ENCODE peak calls at places on chromosomes 11 and 22, in six cellular contexts. One of them, this sample, is unnamed.

GRCh38 chr11:69403556-69404215 is 77.8 kb upstream of the LINC01488 start:
- DNase-seq in activated CD4-positive, alpha-beta T cell treated with anti-CD3 and anti-CD28 coated beads for 24 hours: no peak
- DNase-seq in GM19239: no peak
- DNase-seq in anterior cingulate cortex: no peak
- DNase-seq in GM06990: no peak
- DNase-seq in tibial artery: no peak
- DNase-seq in this sample: no peak

GRCh38 chr22:36239150-36239400 is 252 bp downstream of the APOL2 start:
- DNase-seq in activated CD4-positive, alpha-beta T cell treated with anti-CD3 and anti-CD28 coated beads for 24 hours: no peak
- DNase-seq in GM19239: no peak
- DNase-seq in anterior cingulate cortex: no peak
- DNase-seq in GM06990: no peak
- DNase-seq in tibial artery: no peak
- DNase-seq in this sample: peak; percentile 20

GRCh38 chr11:66956689-66957290 is 1.4 kb downstream of the PC start:
- DNase-seq in activated CD4-positive, alpha-beta T cell treated with anti-CD3 and anti-CD28 coated beads for 24 hours: no peak
- DNase-seq in GM19239: no peak
- DNase-seq in anterior cingulate cortex: peak; percentile 50
- DNase-seq in GM06990: no peak
- DNase-seq in tibial artery: no peak
- DNase-seq in this sample: no peak

GRCh38 chr22:36385491-36386350 is 2.0 kb downstream of the MYH9 start:
- DNase-seq in activated CD4-positive, alpha-beta T cell treated with anti-CD3 and anti-CD28 coated beads for 24 hours: peak; percentile 48
- DNase-seq in GM19239: no peak
- DNase-seq in anterior cingulate cortex: no peak
- DNase-seq in GM06990: no peak
- DNase-seq in tibial artery: peak; percentile 72
- DNase-seq in this sample: peak; percentile 62

GRCh38 chr11:30753504-30753903 is 167.4 kb upstream of the MPPED2 start:
- DNase-seq in activated CD4-positive, alpha-beta T cell treated with anti-CD3 and anti-CD28 coated beads for 24 hours: no peak
- DNase-seq in GM19239: no peak
- DNase-seq in anterior cingulate cortex: no peak
- DNase-seq in GM06990: no peak
- DNase-seq in tibial artery: no peak
- DNase-seq in this sample: no peak

GRCh38 chr11:121194731-121195596 is 93.9 kb downstream of the TECTA start:
- DNase-seq in activated CD4-positive, alpha-beta T cell treated with anti-CD3 and anti-CD28 coated beads for 24 hours: peak; percentile 15
- DNase-seq in GM19239: peak; percentile 46
- DNase-seq in anterior cingulate cortex: peak; percentile 62
- DNase-seq in GM06990: no peak
- DNase-seq in tibial artery: peak; percentile 41
- DNase-seq in this sample: peak; percentile 5

GRCh38 chr11:117837070-117837776 is 12.7 kb upstream of the FXYD2 start:
- DNase-seq in activated CD4-positive, alpha-beta T cell treated with anti-CD3 and anti-CD28 coated beads for 24 hours: no peak
- DNase-seq in GM19239: no peak
- DNase-seq in anterior cingulate cortex: no peak
- DNase-seq in GM06990: no peak
- DNase-seq in tibial artery: peak; percentile 12
- DNase-seq in this sample: no peak

GRCh38 chr11:86916330-86916729 is 38.9 kb downstream of the FZD4 start:
- DNase-seq in activated CD4-positive, alpha-beta T cell treated with anti-CD3 and anti-CD28 coated beads for 24 hours: no peak
- DNase-seq in GM19239: no peak
- DNase-seq in anterior cingulate cortex: no peak
- DNase-seq in GM06990: no peak
- DNase-seq in tibial artery: no peak
- DNase-seq in this sample: no peak

GRCh38 chr11:79939111-79939510 is 498.3 kb upstream of the TENM4 start:
- DNase-seq in activated CD4-positive, alpha-beta T cell treated with anti-CD3 and anti-CD28 coated beads for 24 hours: no peak
- DNase-seq in GM19239: no peak
- DNase-seq in anterior cingulate cortex: no peak
- DNase-seq in GM06990: no peak
- DNase-seq in tibial artery: no peak
- DNase-seq in this sample: no peak

GRCh38 chr11:57353024-57353423 is 14.9 kb downstream of the P2RX3 start:
- DNase-seq in activated CD4-positive, alpha-beta T cell treated with anti-CD3 and anti-CD28 coated beads for 24 hours: no peak
- DNase-seq in GM19239: no peak
- DNase-seq in anterior cingulate cortex: no peak
- DNase-seq in GM06990: no peak
- DNase-seq in tibial artery: no peak
- DNase-seq in this sample: no peak

GRCh38 chr11:18907391-18907790 is 31.8 kb downstream of the MRGPRX1 start:
- DNase-seq in activated CD4-positive, alpha-beta T cell treated with anti-CD3 and anti-CD28 coated beads for 24 hours: no peak
- DNase-seq in GM19239: no peak
- DNase-seq in anterior cingulate cortex: no peak
- DNase-seq in GM06990: no peak
- DNase-seq in tibial artery: no peak
- DNase-seq in this sample: no peak

GRCh38 chr11:1050581-1051355 is 14.2 kb upstream of the MUC6 start:
- DNase-seq in activated CD4-positive, alpha-beta T cell treated with anti-CD3 and anti-CD28 coated beads for 24 hours: peak; percentile 65
- DNase-seq in GM19239: peak; percentile 95
- DNase-seq in anterior cingulate cortex: peak; percentile 48
- DNase-seq in GM06990: peak; percentile 76
- DNase-seq in tibial artery: no peak
- DNase-seq in this sample: peak; percentile 40

GRCh38 chr11:100716848-100717247 is 29.8 kb downstream of the ARHGAP42 start:
- DNase-seq in activated CD4-positive, alpha-beta T cell treated with anti-CD3 and anti-CD28 coated beads for 24 hours: no peak
- DNase-seq in GM19239: no peak
- DNase-seq in anterior cingulate cortex: no peak
- DNase-seq in GM06990: no peak
- DNase-seq in tibial artery: no peak
- DNase-seq in this sample: no peak

GRCh38 chr22:49212002-49212401 is 615.7 kb downstream of the BRD1 start:
- DNase-seq in activated CD4-positive, alpha-beta T cell treated with anti-CD3 and anti-CD28 coated beads for 24 hours: no peak
- DNase-seq in GM19239: no peak
- DNase-seq in anterior cingulate cortex: no peak
- DNase-seq in GM06990: no peak
- DNase-seq in tibial artery: peak; percentile 10
- DNase-seq in this sample: no peak

GRCh38 chr11:117995472-117995871 is 9.3 kb downstream of the IL10RA start:
- DNase-seq in activated CD4-positive, alpha-beta T cell treated with anti-CD3 and anti-CD28 coated beads for 24 hours: no peak
- DNase-seq in GM19239: no peak
- DNase-seq in anterior cingulate cortex: no peak
- DNase-seq in GM06990: no peak
- DNase-seq in tibial artery: no peak
- DNase-seq in this sample: no peak

GRCh38 chr11:35165416-35166368 is 26.7 kb downstream of the CD44 start:
- DNase-seq in activated CD4-positive, alpha-beta T cell treated with anti-CD3 and anti-CD28 coated beads for 24 hours: peak; percentile 64
- DNase-seq in GM19239: peak; percentile 58
- DNase-seq in anterior cingulate cortex: no peak
- DNase-seq in GM06990: peak; percentile 89
- DNase-seq in tibial artery: peak; percentile 62
- DNase-seq in this sample: peak; percentile 81

GRCh38 chr11:81219661-81220060 is 1514.0 kb downstream of the FAM181B start:
- DNase-seq in activated CD4-positive, alpha-beta T cell treated with anti-CD3 and anti-CD28 coated beads for 24 hours: no peak
- DNase-seq in GM19239: no peak
- DNase-seq in anterior cingulate cortex: no peak
- DNase-seq in GM06990: no peak
- DNase-seq in tibial artery: no peak
- DNase-seq in this sample: no peak

GRCh38 chr11:100823360-100823759 is 136.3 kb downstream of the ARHGAP42 start:
- DNase-seq in activated CD4-positive, alpha-beta T cell treated with anti-CD3 and anti-CD28 coated beads for 24 hours: no peak
- DNase-seq in GM19239: no peak
- DNase-seq in anterior cingulate cortex: no peak
- DNase-seq in GM06990: no peak
- DNase-seq in tibial artery: no peak
- DNase-seq in this sample: no peak

GRCh38 chr11:69360606-69361005 is 66.7 kb downstream of the MYEOV start:
- DNase-seq in activated CD4-positive, alpha-beta T cell treated with anti-CD3 and anti-CD28 coated beads for 24 hours: no peak
- DNase-seq in GM19239: no peak
- DNase-seq in anterior cingulate cortex: no peak
- DNase-seq in GM06990: no peak
- DNase-seq in tibial artery: no peak
- DNase-seq in this sample: no peak

GRCh38 chr11:10657308-10658271 is 36.0 kb downstream of the IRAG1 start:
- DNase-seq in activated CD4-positive, alpha-beta T cell treated with anti-CD3 and anti-CD28 coated beads for 24 hours: no peak
- DNase-seq in GM19239: peak; percentile 38
- DNase-seq in anterior cingulate cortex: no peak
- DNase-seq in GM06990: peak; percentile 64
- DNase-seq in tibial artery: no peak
- DNase-seq in this sample: no peak

GRCh38 chr11:74524501-74524900 is 31.0 kb upstream of the LIPT2 start:
- DNase-seq in activated CD4-positive, alpha-beta T cell treated with anti-CD3 and anti-CD28 coated beads for 24 hours: no peak
- DNase-seq in GM19239: no peak
- DNase-seq in anterior cingulate cortex: no peak
- DNase-seq in GM06990: no peak
- DNase-seq in tibial artery: no peak
- DNase-seq in this sample: no peak

GRCh38 chr11:61908730-61909622 is 8.4 kb downstream of the RAB3IL1 start:
- DNase-seq in activated CD4-positive, alpha-beta T cell treated with anti-CD3 and anti-CD28 coated beads for 24 hours: no peak
- DNase-seq in GM19239: no peak
- DNase-seq in anterior cingulate cortex: peak; percentile 32
- DNase-seq in GM06990: no peak
- DNase-seq in tibial artery: peak; percentile 64
- DNase-seq in this sample: no peak

GRCh38 chr11:97336064-97336463 is 946.3 kb downstream of the JRKL start:
- DNase-seq in activated CD4-positive, alpha-beta T cell treated with anti-CD3 and anti-CD28 coated beads for 24 hours: no peak
- DNase-seq in GM19239: no peak
- DNase-seq in anterior cingulate cortex: no peak
- DNase-seq in GM06990: no peak
- DNase-seq in tibial artery: no peak
- DNase-seq in this sample: no peak

GRCh38 chr11:128621491-128622136 is 34.3 kb upstream of the ETS1 start:
- DNase-seq in activated CD4-positive, alpha-beta T cell treated with anti-CD3 and anti-CD28 coated beads for 24 hours: no peak
- DNase-seq in GM19239: no peak
- DNase-seq in anterior cingulate cortex: no peak
- DNase-seq in GM06990: no peak
- DNase-seq in tibial artery: no peak
- DNase-seq in this sample: no peak

GRCh38 chr11:62193954-62194353 is 3.9 kb downstream of the SCGB1D1 start:
- DNase-seq in activated CD4-positive, alpha-beta T cell treated with anti-CD3 and anti-CD28 coated beads for 24 hours: no peak
- DNase-seq in GM19239: no peak
- DNase-seq in anterior cingulate cortex: no peak
- DNase-seq in GM06990: no peak
- DNase-seq in tibial artery: no peak
- DNase-seq in this sample: no peak

GRCh38 chr22:18057568-18058209 is 20.1 kb upstream of the PEX26 start:
- DNase-seq in activated CD4-positive, alpha-beta T cell treated with anti-CD3 and anti-CD28 coated beads for 24 hours: no peak
- DNase-seq in GM19239: no peak
- DNase-seq in anterior cingulate cortex: peak; percentile 50
- DNase-seq in GM06990: peak; percentile 76
- DNase-seq in tibial artery: peak; percentile 92
- DNase-seq in this sample: no peak

GRCh38 chr11:113475160-113475761 is at the start of gene DRD2:
- DNase-seq in activated CD4-positive, alpha-beta T cell treated with anti-CD3 and anti-CD28 coated beads for 24 hours: no peak
- DNase-seq in GM19239: no peak
- DNase-seq in anterior cingulate cortex: no peak
- DNase-seq in GM06990: no peak
- DNase-seq in tibial artery: no peak
- DNase-seq in this sample: no peak

GRCh38 chr11:47394322-47395224 is 13.8 kb upstream of the SLC39A13 start:
- DNase-seq in activated CD4-positive, alpha-beta T cell treated with anti-CD3 and anti-CD28 coated beads for 24 hours: no peak
- DNase-seq in GM19239: peak; percentile 92
- DNase-seq in anterior cingulate cortex: peak; percentile 22
- DNase-seq in GM06990: peak; percentile 83
- DNase-seq in tibial artery: peak; percentile 64
- DNase-seq in this sample: peak; percentile 64

GRCh38 chr22:25054943-25055511 is 102.5 kb downstream of the KIAA1671 start:
- DNase-seq in activated CD4-positive, alpha-beta T cell treated with anti-CD3 and anti-CD28 coated beads for 24 hours: no peak
- DNase-seq in GM19239: no peak
- DNase-seq in anterior cingulate cortex: peak; percentile 36
- DNase-seq in GM06990: no peak
- DNase-seq in tibial artery: peak; percentile 76
- DNase-seq in this sample: peak; percentile 54